ENCODE peak calls at places on chromosome 6, in nine cellular contexts. U is uterus; K is pancreas; V is GM12891; A is LoVo; G is PC-3; J is NCI-H1417; R is stimulated activated CD4-positive, alpha-beta T cell treated with anti-CD3 and anti-CD28 coated beads, TNF-alpha, amount 100 ng/mL, for 48 hours; L is astrocyte of the hippocampus. Y is an unnamed sample.

GRCh38 chr6:53615633-53616449 is 49.7 kb downstream of the KLHL31 start:
- DNase-seq in U (no peak), K (peak), V (no peak), A (peak), G (peak), J (no peak), R (no peak), L (peak), Y (no peak)

GRCh38 chr6:136226674-136227377 is 23.3 kb downstream of the MTFR2 start:
- DNase-seq in U (no peak), K (no peak), V (no peak), A (no peak), G (no peak), J (no peak), R (no peak), L (no peak), Y (no peak)

GRCh38 chr6:169326067-169326799 is 72.6 kb upstream of the THBS2 start:
- DNase-seq in U (no peak), K (no peak), V (no peak), A (no peak), G (peak), J (no peak), R (no peak), L (peak), Y (no peak)

GRCh38 chr6:11711994-11712698 is 66.5 kb downstream of the ADTRP start:
- DNase-seq in U (no peak), K (no peak), V (no peak), A (no peak), G (no peak), J (no peak), R (no peak), L (no peak), Y (no peak)

GRCh38 chr6:169950558-169950957 is 199.1 kb downstream of the ERMARD start:
- DNase-seq in U (no peak), K (peak), V (no peak), A (peak), G (peak), J (peak), R (no peak), L (peak), Y (no peak)

GRCh38 chr6:31058128-31058894 is 48.0 kb downstream of the MUC22 start:
- DNase-seq in U (no peak), K (no peak), V (no peak), A (peak), G (peak), J (no peak), R (no peak), L (peak), Y (no peak)

GRCh38 chr6:89034586-89035251 is 45.8 kb upstream of the PNRC1 start:
- DNase-seq in U (peak), K (no peak), V (no peak), A (peak), G (no peak), J (no peak), R (no peak), L (peak), Y (no peak)

GRCh38 chr6:88165877-88166492 is at the start of gene CNR1:
- DNase-seq in U (peak), K (peak), V (peak), A (peak), G (no peak), J (peak), R (no peak), L (peak), Y (peak)

GRCh38 chr6:126153661-126154060 is 167.3 kb downstream of the TRMT11 start:
- DNase-seq in U (no peak), K (no peak), V (no peak), A (no peak), G (no peak), J (no peak), R (no peak), L (peak), Y (no peak)

GRCh38 chr6:155412335-155412734 is 43.3 kb downstream of the NOX3 start:
- DNase-seq in U (no peak), K (no peak), V (no peak), A (no peak), G (no peak), J (no peak), R (no peak), L (peak), Y (no peak)

GRCh38 chr6:34990971-34991560 is 102.0 kb downstream of the ANKS1A start:
- DNase-seq in U (no peak), K (no peak), V (no peak), A (no peak), G (peak), J (no peak), R (no peak), L (peak), Y (no peak)

GRCh38 chr6:129645371-129646139 is 64.4 kb downstream of the ARHGAP18 start:
- DNase-seq in U (no peak), K (no peak), V (no peak), A (no peak), G (peak), J (no peak), R (no peak), L (peak), Y (no peak)

GRCh38 chr6:151998784-151999183 is 191.3 kb downstream of the ESR1 start:
- DNase-seq in U (no peak), K (no peak), V (no peak), A (no peak), G (peak), J (no peak), R (no peak), L (no peak), Y (no peak)

GRCh38 chr6:139474145-139475108 is 100.0 kb upstream of the CITED2 start:
- DNase-seq in U (no peak), K (peak), V (peak), A (no peak), G (no peak), J (peak), R (no peak), L (peak), Y (no peak)

GRCh38 chr6:4401408-4402367 is 266.3 kb upstream of the ECI2 start:
- DNase-seq in U (no peak), K (no peak), V (no peak), A (peak), G (peak), J (no peak), R (no peak), L (no peak), Y (peak)

GRCh38 chr6:2441881-2442475 is 196.6 kb upstream of the GMDS start:
- DNase-seq in U (no peak), K (no peak), V (no peak), A (peak), G (peak), J (no peak), R (no peak), L (no peak), Y (no peak)

GRCh38 chr6:6913346-6913745 is 194.4 kb upstream of the RREB1 start:
- DNase-seq in U (no peak), K (no peak), V (no peak), A (no peak), G (no peak), J (no peak), R (no peak), L (no peak), Y (no peak)